ENCODE peak calls at places on chromosomes 13 and 19, in five cellular contexts. P is AG04450; Z is CD4-positive, CD25-positive, alpha-beta regulatory T cell; H is CD8-positive, alpha-beta memory T cell; M is body of pancreas. R is an unnamed sample.

GRCh38 chr13:84810781-84811180 is 928.5 kb upstream of the SLITRK1 start:
- DNase-seq in M (no peak), H (no peak), Z (no peak), P (no peak), R (no peak)

GRCh38 chr13:89393758-89394157 is 1722.6 kb downstream of the SLITRK5 start:
- DNase-seq in H (no peak), P (no peak), M (no peak), Z (no peak), R (no peak)

GRCh38 chr19:13302521-13303270 is 152.5 kb downstream of the IER2 start:
- DNase-seq in Z (no peak), M (no peak), P (no peak), H (no peak), R (no peak)

GRCh38 chr19:52898101-52898500 is 666 bp upstream of the ZNF320 start:
- DNase-seq in P (no peak), H (no peak), Z (no peak), M (no peak), R (peak)

GRCh38 chr19:18284710-18285430 is 3.4 kb upstream of the JUND start:
- DNase-seq in H (no peak), M (no peak), P (no peak), Z (no peak), R (no peak)

GRCh38 chr13:80469841-80470378 is 129.0 kb upstream of the SPRY2 start:
- DNase-seq in P (no peak), Z (no peak), M (peak), H (no peak), R (peak)

GRCh38 chr13:112882555-112883024 is 86.4 kb upstream of the MCF2L start:
- DNase-seq in Z (no peak), H (no peak), M (no peak), P (no peak), R (no peak)

GRCh38 chr19:2208975-2209374 is 27.2 kb downstream of the PLEKHJ1 start:
- DNase-seq in Z (no peak), P (no peak), H (no peak), M (no peak), R (peak)

GRCh38 chr13:36728006-36728405 is 54.2 kb downstream of the SERTM1 start:
- DNase-seq in M (no peak), H (no peak), Z (no peak), P (no peak), R (no peak)

GRCh38 chr13:31009166-31009565 is 76.7 kb downstream of the TEX26 start:
- DNase-seq in H (no peak), M (no peak), Z (no peak), P (no peak), R (no peak)

GRCh38 chr13:99981115-99982020 is at the start of gene ZIC2:
- DNase-seq in H (no peak), Z (no peak), P (no peak), M (no peak), R (no peak)

GRCh38 chr13:43805071-43805468 is 18.3 kb upstream of the ENOX1 start:
- DNase-seq in Z (no peak), H (no peak), M (no peak), P (peak), R (no peak)

GRCh38 chr13:51785592-51786424 is 18.2 kb downstream of the DHRS12 start:
- DNase-seq in H (no peak), Z (no peak), P (no peak), M (peak), R (no peak)

GRCh38 chr19:18629166-18630088 is 7.4 kb upstream of the KLHL26 start:
- DNase-seq in P (no peak), M (no peak), H (no peak), Z (no peak), R (no peak)

DNA sequence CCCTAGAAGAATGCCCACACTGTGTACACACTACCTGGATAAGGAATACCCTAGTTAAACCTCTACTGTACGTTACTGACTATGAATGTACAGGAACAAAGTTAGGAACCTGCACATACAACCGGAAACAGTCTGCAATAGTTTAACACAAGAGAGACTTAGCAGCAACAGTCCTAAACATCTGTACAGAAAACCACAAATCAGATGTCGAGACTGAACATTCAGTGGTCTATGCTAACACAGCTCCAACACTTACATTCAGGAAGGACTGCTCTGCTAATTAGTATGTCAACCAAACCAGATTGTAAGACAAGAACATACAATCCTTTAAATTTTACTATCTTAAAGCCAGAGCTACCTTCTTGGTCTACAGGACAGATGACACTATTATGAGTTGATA is 104.9 kb downstream of the ZNF429 start:
- DNase-seq in P (no peak), Z (no peak), M (no peak), H (no peak), R (no peak)
- H3K4me3 ChIP-seq in P (no peak), Z (no peak), M (no peak), H (no peak), R (no peak)

DNA sequence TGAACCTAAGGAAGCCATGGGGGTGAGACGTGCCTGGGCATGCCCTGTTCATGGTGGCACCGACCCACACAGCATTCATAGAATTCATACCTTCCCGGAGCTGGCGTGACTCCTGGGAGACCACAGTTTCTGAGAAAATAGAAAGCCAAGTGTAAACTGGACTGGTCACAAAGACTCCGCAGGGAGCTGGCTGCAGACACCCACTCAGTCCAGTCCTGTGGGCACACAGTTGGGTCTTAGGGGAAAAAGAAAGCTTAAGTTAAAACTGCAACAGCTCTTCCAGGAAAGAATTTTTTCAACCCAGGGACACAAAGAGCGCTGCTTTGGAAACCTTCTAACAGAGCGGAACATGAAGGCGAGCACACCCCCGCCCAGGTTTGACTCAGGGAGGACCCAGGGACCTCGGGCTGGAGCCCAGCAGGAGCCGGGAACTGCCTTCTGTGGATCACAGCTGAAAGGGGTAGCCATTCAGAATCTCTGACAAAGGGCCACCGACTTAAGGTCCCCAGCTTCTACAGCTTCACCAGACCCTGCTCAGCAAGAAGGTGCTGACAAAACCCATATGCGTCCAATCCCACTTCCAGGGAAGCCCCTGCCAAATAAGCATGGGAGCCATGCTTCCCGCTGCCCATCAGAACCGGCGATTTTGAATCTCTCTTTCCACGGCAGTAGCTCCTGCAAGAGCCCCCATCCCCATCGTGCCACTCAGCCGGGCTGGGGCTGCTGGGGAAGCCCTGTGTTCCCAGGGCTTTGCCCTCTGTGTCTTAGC is 183.7 kb downstream of the COL4A1 start:
- DNase-seq in P (no peak), H (no peak), M (no peak), Z (no peak), R (no peak)
- H3K4me3 ChIP-seq in P (no peak), H (no peak), M (no peak), Z (no peak), R (no peak)

DNA sequence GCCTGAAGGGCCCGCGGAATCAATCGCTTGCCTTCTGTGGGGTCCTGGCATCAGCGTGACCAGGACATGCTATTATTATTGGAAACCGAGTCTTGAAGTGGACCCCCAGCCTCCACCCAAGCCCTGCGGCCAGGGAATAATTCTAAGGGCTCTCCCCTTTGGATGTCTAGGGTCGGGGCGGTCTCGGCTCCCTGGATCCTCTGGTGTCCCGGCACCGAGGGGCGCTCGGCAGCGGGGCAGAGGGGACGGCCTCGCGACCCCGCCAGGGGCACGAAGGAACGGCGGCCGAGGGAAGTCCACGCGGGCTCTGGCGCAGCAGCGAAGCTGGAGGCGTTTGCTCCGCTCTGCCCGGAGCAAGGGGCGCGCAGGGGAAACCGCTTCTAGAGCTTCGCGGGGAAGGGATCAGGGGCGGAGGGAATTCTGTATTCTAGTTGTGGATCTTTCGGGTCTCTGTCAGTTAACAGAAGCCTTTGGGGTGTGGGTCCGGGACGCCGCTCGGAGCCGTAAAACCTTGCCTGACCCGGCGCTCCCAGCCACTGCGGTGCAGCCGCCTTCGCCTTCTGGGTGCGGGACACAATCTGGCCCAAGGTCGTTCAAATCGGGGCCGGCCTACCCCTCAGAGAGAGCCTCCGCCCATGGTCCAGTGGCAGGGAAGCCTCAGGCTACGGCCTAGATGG is 118.2 kb downstream of the KCNRG start:
- DNase-seq in P (no peak), H (no peak), Z (no peak), M (no peak), R (no peak)
- H3K4me3 ChIP-seq in P (no peak), H (no peak), Z (no peak), M (no peak), R (no peak)

GRCh38 chr13:75685239-75685697 is 49.1 kb downstream of the LMO7 start:
- DNase-seq in P (peak), Z (no peak), M (no peak), H (no peak), R (no peak)
- H3K4me3 ChIP-seq in P (no peak), Z (no peak), M (no peak), H (no peak), R (no peak)

DNA sequence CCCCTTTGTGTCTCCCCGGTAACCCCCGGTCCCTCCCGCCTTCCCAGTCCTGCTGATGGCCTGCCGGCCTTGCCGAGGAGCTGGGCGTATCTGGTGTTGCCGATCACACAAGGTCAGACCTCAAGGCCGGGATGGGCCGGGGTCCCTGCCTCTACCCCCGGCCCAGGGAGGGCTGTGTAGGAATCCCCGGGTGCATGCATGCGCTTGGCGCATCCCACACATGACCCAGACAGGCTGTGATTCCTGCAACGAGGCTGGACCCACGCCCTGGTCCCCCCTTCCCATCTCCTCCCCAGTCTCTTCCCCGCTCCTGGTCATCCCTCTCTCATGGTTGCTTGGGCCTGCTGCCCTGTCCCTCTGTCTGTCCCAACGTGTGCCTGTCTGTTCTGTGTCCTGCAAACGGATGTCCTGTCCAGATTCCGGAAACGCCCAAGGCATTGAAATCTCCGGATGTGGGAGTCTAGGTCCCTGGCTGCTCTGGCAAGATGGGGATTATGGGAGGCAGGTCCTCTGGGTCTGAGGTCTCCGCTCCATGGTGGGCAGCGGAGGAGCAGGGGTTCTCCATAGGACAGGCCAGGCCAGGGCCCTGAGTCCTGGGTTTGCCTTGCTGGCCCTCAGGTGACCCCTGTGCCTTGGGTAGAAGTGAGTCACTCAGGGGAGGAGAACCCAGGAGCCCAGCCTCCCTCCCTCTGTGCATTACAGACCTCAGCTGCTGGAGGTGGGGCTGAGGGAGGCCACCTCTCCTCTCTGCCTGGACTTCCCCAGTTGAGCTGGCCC is 1.6 kb downstream of the PKN1 start:
- DNase-seq in M (peak), Z (no peak), P (no peak), H (no peak), R (peak)
- H3K4me3 ChIP-seq in M (no peak), Z (no peak), P (peak), H (peak), R (peak)

DNA sequence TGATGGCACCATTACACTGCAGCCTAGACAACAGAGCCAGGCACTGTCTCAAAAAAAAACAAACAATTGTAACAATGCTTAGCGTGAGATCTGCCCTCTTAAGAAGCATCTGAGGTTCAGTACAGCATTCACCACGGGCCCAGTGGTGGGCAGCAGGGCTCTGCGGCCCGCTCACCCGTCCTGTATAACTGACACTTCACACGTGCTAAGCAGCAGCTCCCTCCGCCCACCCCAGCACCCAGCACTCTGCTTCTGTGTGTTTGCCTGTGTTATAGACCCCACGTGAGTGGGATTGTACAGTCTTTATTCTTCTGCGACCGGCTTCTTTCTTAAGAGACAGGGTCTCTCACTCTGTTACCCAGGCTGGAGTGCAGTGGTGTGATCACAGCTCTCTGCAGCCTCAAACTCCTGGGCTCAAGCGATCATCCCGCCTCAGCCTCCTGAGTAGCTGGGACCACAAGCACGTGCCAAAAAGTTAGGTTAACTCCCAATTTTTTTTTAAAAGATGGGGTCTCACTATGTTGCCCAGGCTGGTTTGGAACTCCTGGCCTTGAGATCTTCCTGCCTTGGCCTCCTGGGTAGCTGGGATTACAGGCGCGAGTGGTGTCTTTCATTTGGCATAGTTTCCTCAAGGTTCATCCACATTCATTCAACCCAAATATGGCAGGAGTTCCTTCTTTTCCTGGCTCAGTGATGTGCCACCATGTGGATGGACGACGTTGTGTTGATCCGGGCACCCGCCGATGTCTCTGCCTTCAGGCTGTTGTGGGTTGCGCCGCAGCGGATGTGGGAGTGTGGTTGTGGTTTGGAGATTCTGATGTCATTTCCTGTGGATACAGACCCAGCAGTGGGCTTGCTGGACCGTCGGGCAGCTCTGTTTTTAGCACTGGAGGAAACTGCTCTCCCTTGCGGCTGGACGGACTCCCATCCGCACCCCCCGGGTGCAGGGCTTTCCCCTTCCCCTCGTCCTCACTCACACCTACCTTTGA is 170.0 kb downstream of the KDM4B start:
- DNase-seq in Z (peak), H (peak), M (no peak), P (no peak), R (peak)
- H3K4me3 ChIP-seq in Z (peak), H (no peak), M (no peak), P (no peak), R (no peak)

DNA sequence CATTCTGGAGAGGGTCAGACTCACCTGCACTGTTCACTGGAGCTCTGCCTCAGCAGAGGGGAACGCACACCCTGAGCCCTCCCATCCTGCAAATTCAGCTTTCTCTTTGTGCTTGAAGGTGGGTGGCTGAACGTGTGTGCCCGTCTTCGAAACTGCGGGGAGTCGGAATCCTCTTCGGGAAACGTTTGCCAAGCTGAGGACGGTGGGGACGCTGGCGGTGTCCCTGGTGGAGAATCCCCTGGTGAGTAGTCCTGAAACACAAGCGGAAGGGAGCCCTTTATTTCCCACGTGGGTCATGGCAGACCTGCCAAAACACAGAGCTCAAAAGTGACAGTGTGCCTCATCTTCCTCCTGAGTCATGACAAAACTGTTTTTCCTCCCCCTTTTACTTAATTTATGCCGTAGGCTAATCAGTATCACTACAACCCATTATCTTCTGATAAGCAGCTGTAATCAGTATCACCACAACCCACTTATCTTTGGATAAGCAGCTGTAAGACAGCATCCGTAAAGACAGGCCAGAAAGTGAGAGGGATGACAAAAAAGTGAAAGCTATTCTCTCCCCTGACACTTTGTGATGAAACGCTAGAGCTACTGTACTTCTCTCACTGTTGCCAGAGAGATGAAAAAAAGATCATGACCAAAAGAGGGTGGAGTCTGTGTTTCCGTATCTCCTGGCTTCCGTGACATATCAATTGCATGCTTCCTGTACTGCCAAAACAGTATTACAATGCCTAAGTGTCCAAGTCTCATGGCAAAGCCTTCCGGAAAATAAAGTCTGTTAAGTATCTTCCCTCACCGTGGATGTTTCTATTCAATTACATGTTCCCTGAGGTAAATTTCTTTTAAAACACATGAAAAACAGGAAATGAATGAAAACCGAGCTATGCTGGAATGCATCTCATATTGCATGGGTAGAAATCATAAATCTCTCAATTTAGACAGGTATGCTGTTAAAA is 155.5 kb downstream of the TBC1D4 start:
- DNase-seq in Z (peak), P (no peak), H (peak), M (no peak), R (no peak)
- H3K4me3 ChIP-seq in Z (peak), P (no peak), H (peak), M (no peak), R (peak)

DNA sequence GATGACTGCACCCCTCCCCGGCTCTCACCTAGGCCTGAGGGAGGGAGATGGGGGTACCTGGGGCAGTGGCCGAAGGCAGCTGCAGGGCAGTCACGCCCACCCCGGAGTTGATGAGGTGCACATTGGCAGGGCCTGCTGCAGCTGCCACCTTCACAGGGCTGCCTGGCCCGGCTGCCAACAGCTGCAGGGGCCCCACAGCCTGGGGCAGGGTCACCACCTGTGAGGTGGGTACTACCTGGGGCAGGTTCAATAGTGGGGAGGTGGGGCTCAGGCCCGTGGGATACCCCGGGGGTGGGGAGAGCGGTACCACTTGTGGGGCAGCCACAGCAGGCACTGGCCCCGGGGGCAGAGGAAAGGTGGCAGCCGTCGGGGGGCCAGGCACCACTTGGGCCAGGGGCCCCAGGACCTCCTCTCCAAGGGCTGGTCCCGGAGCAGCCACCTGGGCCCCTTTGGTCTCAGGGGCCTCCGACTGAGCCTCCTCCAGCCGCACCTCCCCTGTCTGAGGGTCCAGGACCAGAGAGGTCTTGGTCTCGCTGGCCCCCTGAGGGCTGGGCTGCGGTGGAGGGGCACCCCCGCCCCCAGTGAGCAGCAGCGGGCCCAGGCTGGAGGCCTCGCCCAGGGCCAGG is 2.6 kb downstream of the SIX5 start:
- DNase-seq in H (no peak), Z (no peak), M (peak), P (no peak), R (no peak)
- H3K4me3 ChIP-seq in H (no peak), Z (no peak), M (peak), P (peak), R (peak)

GRCh38 chr19:46351241-46352041 is 4.6 kb downstream of the PPP5C start:
- DNase-seq in P (no peak), M (peak), H (peak), Z (no peak), R (peak)
- H3K4me3 ChIP-seq in P (no peak), M (no peak), H (peak), Z (peak), R (no peak)

DNA sequence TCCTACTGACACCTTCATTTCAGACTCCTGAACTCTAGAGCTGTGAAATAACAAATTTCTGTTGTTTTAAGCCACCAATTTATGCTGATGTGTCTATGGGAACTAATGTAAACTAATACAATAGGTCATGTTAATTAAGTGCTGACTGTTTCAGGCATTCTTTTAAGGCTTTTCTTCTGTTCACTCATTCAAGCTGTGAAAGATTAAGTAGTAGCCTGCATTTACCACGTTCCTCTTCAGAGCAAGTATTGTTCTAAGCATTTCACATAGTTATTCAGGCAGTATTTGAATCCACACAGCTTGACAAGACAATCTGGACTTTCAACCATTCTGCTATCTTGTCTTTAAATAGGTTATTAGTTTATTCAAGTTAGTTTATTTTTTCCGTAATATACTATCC is 1134.9 kb downstream of the SLITRK1 start:
- DNase-seq in P (no peak), Z (no peak), M (no peak), H (no peak), R (no peak)
- H3K4me3 ChIP-seq in P (no peak), Z (no peak), M (no peak), H (no peak), R (no peak)